ENCODE peak calls at places on chromosomes 16 and 17, in six cellular contexts. A is lung, T is cardiac muscle cell, H is SK-N-SH, Z is body of pancreas, J is A549. O is an unnamed sample.
A peak's percentile ranks its signal among the peaks of the same experiment; 100 is the strongest.

GRCh38 chr17:57442914-57443571 is 186.7 kb downstream of the MSI2 start:
- DNase-seq in A (no peak), T (peak; percentile 52), H (no peak), Z (no peak), J (no peak), O (peak; percentile 88)

GRCh38 chr17:78034429-78035091 is 76.1 kb downstream of the TNRC6C start:
- DNase-seq in A (no peak), T (peak; percentile 18), H (no peak), Z (no peak), J (no peak), O (no peak)

GRCh38 chr16:64094170-64094960 is 1027.5 kb downstream of the CDH11 start:
- DNase-seq in A (no peak), T (no peak), H (no peak), Z (no peak), J (no peak), O (no peak)

GRCh38 chr17:19714542-19715411 is 1.6 kb downstream of the SLC47A2 start:
- DNase-seq in A (no peak), T (no peak), H (no peak), Z (peak; percentile 41), J (no peak), O (no peak)

GRCh38 chr16:83953796-83954576 is 946 bp downstream of the OSGIN1 start:
- DNase-seq in A (no peak), T (peak; percentile 27), H (no peak), Z (peak; percentile 38), J (peak; percentile 78), O (no peak)

GRCh38 chr17:79749156-79749815 is 18.5 kb downstream of the ENPP7 start:
- DNase-seq in A (no peak), T (peak; percentile 81), H (no peak), Z (no peak), J (no peak), O (no peak)

GRCh38 chr16:28943281-28943680 is 7.5 kb upstream of the NFATC2IP start:
- DNase-seq in A (no peak), T (no peak), H (no peak), Z (no peak), J (no peak), O (no peak)

GRCh38 chr16:404971-405486 is 3.3 kb downstream of the DECR2 start:
- DNase-seq in A (no peak), T (no peak), H (no peak), Z (no peak), J (no peak), O (no peak)

GRCh38 chr17:66255112-66255511 is 25.9 kb upstream of the APOH start:
- DNase-seq in A (no peak), T (peak; percentile 88), H (peak; percentile 76), Z (peak; percentile 61), J (no peak), O (no peak)

GRCh38 chr17:17393976-17394375 is 82.8 kb upstream of the MED9 start:
- DNase-seq in A (no peak), T (no peak), H (no peak), Z (no peak), J (no peak), O (no peak)

GRCh38 chr16:70805380-70805779 is 4.4 kb upstream of the VAC14 start:
- DNase-seq in A (no peak), T (no peak), H (no peak), Z (no peak), J (no peak), O (no peak)

GRCh38 chr17:6215071-6216035 is 145.2 kb downstream of the WSCD1 start:
- DNase-seq in A (no peak), T (no peak), H (no peak), Z (no peak), J (no peak), O (no peak)

GRCh38 chr16:72658888-72659717 is 388.8 kb downstream of the ZFHX3 start:
- DNase-seq in A (no peak), T (peak; percentile 26), H (no peak), Z (no peak), J (no peak), O (peak; percentile 19)

GRCh38 chr16:50440531-50440930 is 71.7 kb upstream of the BRD7 start:
- DNase-seq in A (no peak), T (no peak), H (no peak), Z (no peak), J (no peak), O (no peak)

GRCh38 chr16:31085873-31086628 is 2.7 kb downstream of the PRSS53 start:
- DNase-seq in A (no peak), T (no peak), H (no peak), Z (no peak), J (no peak), O (no peak)

GRCh38 chr17:56833023-56833811 is 503 bp downstream of the C17orf67 start:
- DNase-seq in A (peak; percentile 42), T (peak; percentile 61), H (peak; percentile 86), Z (peak; percentile 58), J (peak; percentile 49), O (peak; percentile 91)

GRCh38 chr17:7884581-7885356 is 3.8 kb upstream of the CHD3 start:
- DNase-seq in A (no peak), T (peak; percentile 21), H (peak; percentile 55), Z (no peak), J (no peak), O (peak; percentile 82)

GRCh38 chr16:25950586-25951201 is 258.9 kb downstream of the HS3ST4 start:
- DNase-seq in A (no peak), T (no peak), H (no peak), Z (no peak), J (no peak), O (no peak)

GRCh38 chr16:49856741-49857330 is 924 bp upstream of the ZNF423 start:
- DNase-seq in A (peak; percentile 66), T (peak; percentile 90), H (peak; percentile 92), Z (peak; percentile 83), J (peak; percentile 79), O (peak; percentile 92)

GRCh38 chr16:58511933-58512815 is 3.1 kb upstream of the SETD6 start:
- DNase-seq in A (peak; percentile 76), T (peak; percentile 72), H (peak; percentile 80), Z (peak; percentile 86), J (peak; percentile 44), O (peak; percentile 87)

GRCh38 chr16:57365826-57366536 is 6.3 kb upstream of the CX3CL1 start:
- DNase-seq in A (no peak), T (no peak), H (no peak), Z (no peak), J (no peak), O (no peak)

GRCh38 chr17:15092762-15093161 is 172.4 kb downstream of the PMP22 start:
- DNase-seq in A (no peak), T (no peak), H (no peak), Z (no peak), J (no peak), O (no peak)

GRCh38 chr16:70715113-70715711 is 29.4 kb upstream of the MTSS2 start:
- DNase-seq in A (peak; percentile 61), T (peak; percentile 96), H (peak; percentile 87), Z (peak; percentile 83), J (peak; percentile 93), O (peak; percentile 97)

GRCh38 chr16:65249768-65250167 is 127.9 kb upstream of the CDH11 start:
- DNase-seq in A (peak; percentile 35), T (peak; percentile 91), H (no peak), Z (peak; percentile 52), J (no peak), O (peak; percentile 83)

GRCh38 chr17:62950067-62950466 is 16.0 kb upstream of the TANC2 start:
- DNase-seq in A (peak; percentile 72), T (peak; percentile 96), H (no peak), Z (peak; percentile 55), J (no peak), O (no peak)

GRCh38 chr16:80034948-80035700 is 434.6 kb upstream of the MAF start:
- DNase-seq in A (no peak), T (no peak), H (no peak), Z (no peak), J (no peak), O (no peak)

GRCh38 chr16:106623-107324 is 28.7 kb downstream of the MPG start:
- DNase-seq in A (peak; percentile 59), T (peak; percentile 91), H (peak; percentile 79), Z (peak; percentile 80), J (peak; percentile 71), O (no peak)

GRCh38 chr17:1957037-1957436 is 68.1 kb downstream of the RTN4RL1 start:
- DNase-seq in A (no peak), T (peak; percentile 32), H (no peak), Z (peak; percentile 11), J (no peak), O (no peak)

GRCh38 chr16:72013888-72014538 is 5.5 kb downstream of the DHODH start:
- DNase-seq in A (no peak), T (peak; percentile 82), H (no peak), Z (no peak), J (no peak), O (no peak)

GRCh38 chr17:59963738-59964454 is 644 bp downstream of the RNFT1 start:
- DNase-seq in A (peak; percentile 44), T (peak; percentile 58), H (peak; percentile 62), Z (peak; percentile 55), J (peak; percentile 43), O (no peak)

GRCh38 chr16:12639044-12639443 is 164.6 kb downstream of the CPPED1 start:
- DNase-seq in A (no peak), T (no peak), H (no peak), Z (no peak), J (no peak), O (no peak)

DNA sequence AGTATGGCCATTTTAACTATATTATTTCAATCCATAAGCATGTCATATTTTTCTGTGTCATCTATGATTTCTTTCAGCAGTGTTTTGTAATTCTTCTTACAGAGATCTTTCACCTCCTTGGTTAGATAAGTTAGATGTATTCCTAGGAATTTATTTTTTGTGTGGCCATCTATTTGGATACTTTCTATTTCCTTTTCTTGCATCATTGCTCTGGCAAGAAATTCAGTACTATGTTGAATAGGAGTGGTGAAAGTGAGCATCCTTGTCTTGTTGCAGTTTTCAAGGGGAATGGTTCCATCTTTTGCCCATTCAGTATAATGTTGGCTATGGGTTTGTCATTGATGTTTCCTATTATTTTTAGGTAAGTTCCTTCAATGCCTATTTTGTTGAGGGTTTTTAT is 15.1 kb upstream of the ABCA9 start:
- DNase-seq in A (no peak), T (no peak), H (no peak), Z (no peak), J (no peak), O (no peak)
- TF ChIP-seq CTCF in A (no peak), T (no peak), H (no peak), Z (no peak), J (no peak), O (no peak)

GRCh38 chr17:45086346-45086745 is 25.2 kb downstream of the NMT1 start:
- DNase-seq in A (no peak), T (no peak), H (no peak), Z (no peak), J (no peak), O (no peak)
- H3K27ac ChIP-seq in A (no peak overlapping the region), T (no peak overlapping the region), H (no peak overlapping the region), Z (no peak overlapping the region), J (no peak overlapping the region), O (peak overlapping the region; percentile 30)

DNA sequence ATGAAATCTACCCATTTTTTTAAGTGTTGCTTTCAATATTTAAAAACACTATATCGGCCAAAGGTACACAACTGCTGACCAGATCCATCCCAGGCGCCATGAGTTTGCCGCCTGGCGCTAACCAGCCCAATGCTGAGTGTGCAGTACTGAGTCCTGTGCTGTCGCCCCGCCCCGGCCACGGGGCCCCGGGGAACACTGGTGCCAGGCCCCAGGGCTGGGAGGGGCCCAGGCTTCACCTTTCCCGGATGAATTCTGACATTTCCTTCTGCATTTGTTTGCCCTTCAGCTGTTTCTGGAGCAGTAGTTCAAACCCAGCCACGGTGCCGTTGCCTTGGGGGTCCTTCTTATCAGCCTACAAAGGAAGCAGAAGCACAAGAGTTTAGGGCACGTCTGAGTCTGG is 37.8 kb upstream of the RCVRN start:
- DNase-seq in A (no peak), T (no peak), H (no peak), Z (no peak), J (no peak), O (no peak)
- H3K4me1 ChIP-seq in A (no peaks in the 10 kb centered on the region), T (peaks cover 10% of the 10 kb centered on the region), H (no peaks in the 10 kb centered on the region), Z (no peaks in the 10 kb centered on the region), J (no peaks in the 10 kb centered on the region), O (no peaks in the 10 kb centered on the region)

GRCh38 chr17:76107507-76107906 is 3.9 kb upstream of the EXOC7 start:
- DNase-seq in A (no peak), T (peak; percentile 23), H (peak; percentile 38), Z (no peak), J (no peak), O (no peak)
- TF ChIP-seq CTCF in A (no peak), T (peak; percentile 16), H (peak; percentile 55), Z (no peak), J (peak; percentile 29), O (no peak)

O was measured in kidney.